ENCODE peak calls at places on chromosomes 6 and 20, in nine cellular contexts. One of them, this sample, is unnamed.

GRCh38 chr6:16223362-16223761 is 15.0 kb upstream of the GMPR start:
- DNase-seq in H1: no peak
- DNase-seq in A549: no peak
- DNase-seq in SK-N-SH: no peak
- DNase-seq in K562: no peak
- DNase-seq in endothelial cell of umbilical vein: no peak
- DNase-seq in HepG2: no peak
- DNase-seq in WTC11: no peak
- DNase-seq in HCT116: no peak
- DNase-seq in this sample: no peak

GRCh38 chr20:1085515-1086272 is 32.7 kb upstream of the PSMF1 start:
- DNase-seq in HepG2: no peak
- DNase-seq in HCT116: no peak
- DNase-seq in endothelial cell of umbilical vein: no peak
- DNase-seq in A549: no peak
- DNase-seq in K562: peak
- DNase-seq in WTC11: no peak
- DNase-seq in SK-N-SH: no peak
- DNase-seq in H1: no peak
- DNase-seq in this sample: no peak

GRCh38 chr6:89081423-89082322 is 1.1 kb downstream of the PNRC1 start:
- DNase-seq in H1: peak
- DNase-seq in K562: peak
- DNase-seq in HCT116: peak
- DNase-seq in HepG2: peak
- DNase-seq in A549: peak
- DNase-seq in WTC11: peak
- DNase-seq in SK-N-SH: peak
- DNase-seq in endothelial cell of umbilical vein: peak
- DNase-seq in this sample: peak

GRCh38 chr20:61251529-61252393 is at the start of gene CDH4:
- DNase-seq in WTC11: peak
- DNase-seq in SK-N-SH: peak
- DNase-seq in HepG2: no peak
- DNase-seq in K562: no peak
- DNase-seq in A549: peak
- DNase-seq in H1: no peak
- DNase-seq in endothelial cell of umbilical vein: no peak
- DNase-seq in HCT116: no peak
- DNase-seq in this sample: no peak

GRCh38 chr6:52994789-52995078 is 350 bp downstream of the GSTA4 start:
- DNase-seq in WTC11: peak
- DNase-seq in HCT116: no peak
- DNase-seq in SK-N-SH: peak
- DNase-seq in A549: no peak
- DNase-seq in endothelial cell of umbilical vein: no peak
- DNase-seq in K562: peak
- DNase-seq in HepG2: no peak
- DNase-seq in H1: no peak
- DNase-seq in this sample: no peak

GRCh38 chr20:53844259-53844658 is 226.1 kb downstream of the BCAS1 start:
- DNase-seq in SK-N-SH: no peak
- DNase-seq in HCT116: no peak
- DNase-seq in H1: no peak
- DNase-seq in WTC11: no peak
- DNase-seq in endothelial cell of umbilical vein: no peak
- DNase-seq in K562: no peak
- DNase-seq in HepG2: no peak
- DNase-seq in A549: no peak
- DNase-seq in this sample: no peak

GRCh38 chr20:20799913-20800312 is 87.5 kb upstream of the RALGAPA2 start:
- DNase-seq in K562: no peak
- DNase-seq in endothelial cell of umbilical vein: no peak
- DNase-seq in HCT116: no peak
- DNase-seq in HepG2: no peak
- DNase-seq in A549: no peak
- DNase-seq in H1: no peak
- DNase-seq in WTC11: no peak
- DNase-seq in SK-N-SH: no peak
- DNase-seq in this sample: no peak

GRCh38 chr6:55293116-55293515 is 34.2 kb upstream of the GFRAL start:
- DNase-seq in HepG2: peak
- DNase-seq in K562: peak
- DNase-seq in HCT116: peak
- DNase-seq in H1: no peak
- DNase-seq in WTC11: no peak
- DNase-seq in endothelial cell of umbilical vein: no peak
- DNase-seq in SK-N-SH: no peak
- DNase-seq in A549: no peak
- DNase-seq in this sample: peak

GRCh38 chr6:159121387-159121955 is 47.7 kb upstream of the FNDC1 start:
- DNase-seq in K562: no peak
- DNase-seq in WTC11: no peak
- DNase-seq in SK-N-SH: no peak
- DNase-seq in HCT116: no peak
- DNase-seq in endothelial cell of umbilical vein: no peak
- DNase-seq in HepG2: no peak
- DNase-seq in A549: no peak
- DNase-seq in H1: no peak
- DNase-seq in this sample: no peak

GRCh38 chr6:16883414-16883813 is 122.2 kb upstream of the ATXN1 start:
- DNase-seq in SK-N-SH: no peak
- DNase-seq in HepG2: no peak
- DNase-seq in HCT116: no peak
- DNase-seq in K562: no peak
- DNase-seq in A549: no peak
- DNase-seq in endothelial cell of umbilical vein: no peak
- DNase-seq in WTC11: no peak
- DNase-seq in H1: no peak
- DNase-seq in this sample: no peak

GRCh38 chr20:11261533-11262000 is 587.8 kb upstream of the JAG1 start:
- DNase-seq in A549: no peak
- DNase-seq in K562: no peak
- DNase-seq in HepG2: no peak
- DNase-seq in WTC11: no peak
- DNase-seq in endothelial cell of umbilical vein: no peak
- DNase-seq in SK-N-SH: no peak
- DNase-seq in H1: no peak
- DNase-seq in HCT116: no peak
- DNase-seq in this sample: no peak

GRCh38 chr6:34468378-34468892 is 2.6 kb downstream of the PACSIN1 start:
- DNase-seq in endothelial cell of umbilical vein: no peak
- DNase-seq in K562: no peak
- DNase-seq in HCT116: no peak
- DNase-seq in A549: no peak
- DNase-seq in SK-N-SH: no peak
- DNase-seq in H1: no peak
- DNase-seq in HepG2: no peak
- DNase-seq in WTC11: no peak
- DNase-seq in this sample: peak

GRCh38 chr6:117496383-117496990 is 14.0 kb downstream of the DCBLD1 start:
- DNase-seq in WTC11: no peak
- DNase-seq in endothelial cell of umbilical vein: peak
- DNase-seq in A549: no peak
- DNase-seq in SK-N-SH: no peak
- DNase-seq in HepG2: no peak
- DNase-seq in K562: no peak
- DNase-seq in H1: no peak
- DNase-seq in HCT116: no peak
- DNase-seq in this sample: no peak

GRCh38 chr6:161242779-161243693 is 30.8 kb downstream of the AGPAT4 start:
- DNase-seq in HCT116: no peak
- DNase-seq in WTC11: peak
- DNase-seq in H1: peak
- DNase-seq in HepG2: no peak
- DNase-seq in endothelial cell of umbilical vein: no peak
- DNase-seq in SK-N-SH: no peak
- DNase-seq in K562: no peak
- DNase-seq in A549: no peak
- DNase-seq in this sample: peak

GRCh38 chr20:58636983-58637421 is 14.1 kb upstream of the STX16 start:
- DNase-seq in HepG2: no peak
- DNase-seq in H1: no peak
- DNase-seq in K562: no peak
- DNase-seq in A549: no peak
- DNase-seq in HCT116: no peak
- DNase-seq in WTC11: no peak
- DNase-seq in endothelial cell of umbilical vein: no peak
- DNase-seq in SK-N-SH: no peak
- DNase-seq in this sample: no peak
- TF ChIP-seq CTCF in HepG2: no peak
- TF ChIP-seq CTCF in H1: no peak
- TF ChIP-seq CTCF in K562: no peak
- TF ChIP-seq CTCF in A549: no peak
- TF ChIP-seq CTCF in HCT116: no peak
- TF ChIP-seq CTCF in WTC11: no peak
- TF ChIP-seq CTCF in endothelial cell of umbilical vein: no peak
- TF ChIP-seq CTCF in SK-N-SH: peak
- TF ChIP-seq CTCF in this sample: no peak

GRCh38 chr20:59363094-59363493 is 62.7 kb downstream of the EDN3 start:
- DNase-seq in endothelial cell of umbilical vein: no peak
- DNase-seq in SK-N-SH: no peak
- DNase-seq in H1: no peak
- DNase-seq in HCT116: no peak
- DNase-seq in A549: no peak
- DNase-seq in HepG2: no peak
- DNase-seq in K562: no peak
- DNase-seq in WTC11: no peak
- DNase-seq in this sample: no peak

GRCh38 chr20:59364611-59365010 is 64.2 kb downstream of the EDN3 start:
- DNase-seq in HCT116: no peak
- DNase-seq in K562: no peak
- DNase-seq in HepG2: no peak
- DNase-seq in H1: no peak
- DNase-seq in WTC11: no peak
- DNase-seq in SK-N-SH: no peak
- DNase-seq in A549: no peak
- DNase-seq in endothelial cell of umbilical vein: no peak
- DNase-seq in this sample: no peak

GRCh38 chr20:59359908-59360307 is 59.5 kb downstream of the EDN3 start:
- DNase-seq in HCT116: no peak
- DNase-seq in SK-N-SH: no peak
- DNase-seq in WTC11: no peak
- DNase-seq in endothelial cell of umbilical vein: no peak
- DNase-seq in HepG2: no peak
- DNase-seq in K562: no peak
- DNase-seq in H1: no peak
- DNase-seq in A549: no peak
- DNase-seq in this sample: no peak

GRCh38 chr20:59356662-59357061 is 56.3 kb downstream of the EDN3 start:
- DNase-seq in H1: no peak
- DNase-seq in WTC11: no peak
- DNase-seq in HCT116: no peak
- DNase-seq in K562: no peak
- DNase-seq in endothelial cell of umbilical vein: no peak
- DNase-seq in SK-N-SH: peak
- DNase-seq in A549: no peak
- DNase-seq in HepG2: no peak
- DNase-seq in this sample: no peak

GRCh38 chr20:59360934-59361333 is 60.5 kb downstream of the EDN3 start:
- DNase-seq in endothelial cell of umbilical vein: no peak
- DNase-seq in SK-N-SH: no peak
- DNase-seq in HCT116: no peak
- DNase-seq in H1: no peak
- DNase-seq in A549: no peak
- DNase-seq in WTC11: no peak
- DNase-seq in K562: no peak
- DNase-seq in HepG2: no peak
- DNase-seq in this sample: no peak
- TF ChIP-seq MAX in endothelial cell of umbilical vein: no peak
- TF ChIP-seq MAX in SK-N-SH: no peak
- TF ChIP-seq MAX in HCT116: no peak
- TF ChIP-seq MAX in H1: no peak
- TF ChIP-seq MAX in A549: no peak
- TF ChIP-seq MAX in WTC11: no peak
- TF ChIP-seq MAX in K562: no peak
- TF ChIP-seq MAX in HepG2: no peak
- TF ChIP-seq MAX in this sample: no peak

DNA sequence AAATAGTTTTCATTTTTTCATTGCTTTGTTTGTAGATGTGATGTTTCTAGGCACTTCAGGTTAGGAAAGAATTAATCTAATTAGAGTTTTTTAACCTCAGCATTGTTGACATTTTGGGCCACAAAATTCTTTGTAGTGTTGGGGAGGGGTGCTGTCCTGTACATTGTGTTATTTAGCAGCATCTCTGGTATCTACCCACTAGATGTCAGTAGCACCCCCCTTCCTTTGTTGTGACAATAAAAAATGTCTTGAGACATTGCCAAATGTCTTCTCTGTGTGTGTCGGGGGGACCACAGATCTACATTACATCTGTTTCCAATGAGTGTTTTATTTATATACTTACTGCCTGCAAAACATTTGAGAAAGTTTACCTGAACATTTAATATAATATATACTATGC is 45.6 kb downstream of the EYA4 start:
- DNase-seq in endothelial cell of umbilical vein: peak
- DNase-seq in HCT116: no peak
- DNase-seq in WTC11: no peak
- DNase-seq in A549: no peak
- DNase-seq in K562: no peak
- DNase-seq in SK-N-SH: no peak
- DNase-seq in H1: no peak
- DNase-seq in HepG2: no peak
- DNase-seq in this sample: peak
- TF ChIP-seq CTCF in endothelial cell of umbilical vein: no peak
- TF ChIP-seq CTCF in HCT116: peak
- TF ChIP-seq CTCF in WTC11: no peak
- TF ChIP-seq CTCF in A549: peak
- TF ChIP-seq CTCF in K562: no peak
- TF ChIP-seq CTCF in SK-N-SH: peak
- TF ChIP-seq CTCF in H1: peak
- TF ChIP-seq CTCF in HepG2: peak
- TF ChIP-seq CTCF in this sample: peak

DNA sequence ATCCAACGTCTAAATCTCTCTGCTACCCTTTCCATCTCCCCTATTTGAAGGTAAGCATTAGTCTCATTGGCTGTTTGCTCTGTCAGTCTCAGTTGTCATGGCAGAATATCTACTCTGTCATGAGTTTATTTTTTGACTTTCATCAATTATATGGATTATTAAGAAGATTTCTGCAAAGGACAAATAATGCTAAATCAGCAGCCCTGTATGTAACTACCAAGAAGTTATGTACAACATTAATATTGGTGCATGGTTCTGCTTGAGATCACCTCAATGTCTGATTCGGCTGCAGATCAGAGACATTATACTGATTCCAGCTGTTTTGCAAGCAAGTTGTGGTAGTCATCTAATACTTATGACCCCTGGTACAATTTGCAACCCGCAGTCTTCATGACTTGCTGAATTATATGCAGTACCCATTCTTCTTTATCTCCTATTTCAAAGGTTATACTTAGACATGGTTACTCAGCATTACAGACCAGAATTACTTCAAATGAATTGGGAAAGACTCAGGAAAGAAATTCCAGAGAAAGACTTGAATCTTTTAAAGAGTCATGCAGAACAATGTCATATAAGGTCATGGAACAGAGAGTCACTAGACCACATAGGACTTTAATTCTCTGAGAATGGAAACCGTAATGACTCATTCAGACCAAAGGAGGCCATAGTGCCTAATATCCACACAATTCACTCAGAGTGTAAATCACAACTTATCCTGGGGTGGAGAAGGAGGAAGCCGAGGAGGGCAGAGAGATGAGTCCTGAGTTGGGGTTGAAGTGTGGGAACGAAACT is 201.4 kb downstream of the IBTK start:
- DNase-seq in HCT116: no peak
- DNase-seq in H1: no peak
- DNase-seq in WTC11: no peak
- DNase-seq in endothelial cell of umbilical vein: no peak
- DNase-seq in K562: no peak
- DNase-seq in HepG2: no peak
- DNase-seq in A549: no peak
- DNase-seq in SK-N-SH: no peak
- DNase-seq in this sample: no peak
- TF ChIP-seq MAX in HCT116: no peak
- TF ChIP-seq MAX in H1: no peak
- TF ChIP-seq MAX in WTC11: no peak
- TF ChIP-seq MAX in endothelial cell of umbilical vein: no peak
- TF ChIP-seq MAX in K562: no peak
- TF ChIP-seq MAX in HepG2: no peak
- TF ChIP-seq MAX in A549: no peak
- TF ChIP-seq MAX in SK-N-SH: no peak
- TF ChIP-seq MAX in this sample: no peak